ENCODE peak calls at places on chromosomes 1 and 21, in five cellular contexts. S is IMR-90, T is GM12878, R is SK-N-SH, P is K562. I is an unnamed sample.

GRCh38 chr21:15224346-15225086 is 159.7 kb upstream of the NRIP1 start:
- DNase-seq in T (no peak), P (no peak), R (no peak), S (peak; percentile 86), I (peak; percentile 89)

GRCh38 chr1:109923131-109923945 is 12.7 kb downstream of the CSF1 start:
- DNase-seq in R (peak; percentile 52), T (no peak), P (peak; percentile 60), S (no peak), I (no peak)

GRCh38 chr21:43209575-43210453 is 41.0 kb downstream of the CRYAA start:
- DNase-seq in T (no peak), R (peak; percentile 23), P (no peak), S (peak; percentile 81), I (peak; percentile 66)

GRCh38 chr1:209585197-209585596 is 1.7 kb downstream of the CAMK1G start:
- DNase-seq in R (no peak), S (no peak), T (no peak), P (no peak), I (no peak)

GRCh38 chr21:21029159-21029558 is 30.9 kb downstream of the NCAM2 start:
- DNase-seq in S (no peak), T (no peak), P (no peak), R (no peak), I (no peak)

GRCh38 chr1:9717193-9718005 is 65.9 kb downstream of the PIK3CD start:
- DNase-seq in S (no peak), P (peak; percentile 89), T (peak; percentile 39), R (peak; percentile 65), I (no peak)

GRCh38 chr1:102863704-102864103 is 244.6 kb downstream of the COL11A1 start:
- DNase-seq in P (no peak), S (no peak), T (no peak), R (peak; percentile 14), I (no peak)

GRCh38 chr1:56436912-56437403 is 142.4 kb downstream of the PLPP3 start:
- DNase-seq in P (no peak), T (no peak), S (no peak), R (no peak), I (no peak)

GRCh38 chr1:41400235-41400634 is 39.0 kb downstream of the FOXO6 start:
- DNase-seq in P (no peak), R (no peak), T (no peak), S (no peak), I (no peak)

GRCh38 chr21:38696617-38697016 is 109.1 kb upstream of the ETS2 start:
- DNase-seq in P (no peak), T (no peak), R (no peak), S (no peak), I (no peak)

GRCh38 chr1:160129046-160129445 is 13.5 kb downstream of the ATP1A2 start:
- DNase-seq in S (peak; percentile 38), P (no peak), T (no peak), R (no peak), I (no peak)

GRCh38 chr1:87224209-87224608 is 104.5 kb upstream of the LMO4 start:
- DNase-seq in R (no peak), P (no peak), T (no peak), S (peak; percentile 100), I (peak; percentile 3)

GRCh38 chr1:17763995-17764394 is 8.9 kb downstream of the ACTL8 start:
- DNase-seq in P (no peak), R (no peak), S (no peak), T (no peak), I (no peak)
- TF ChIP-seq RCOR1 in P (no peak), R (no peak), S (no peak), T (no peak), I (no peak)

GRCh38 chr1:176919386-176920378 is 244.8 kb downstream of the ASTN1 start:
- DNase-seq in P (no peak), T (no peak), S (no peak), R (no peak), I (no peak)
- TF ChIP-seq RCOR1 in P (no peak), T (no peak), S (no peak), R (no peak), I (no peak)

DNA sequence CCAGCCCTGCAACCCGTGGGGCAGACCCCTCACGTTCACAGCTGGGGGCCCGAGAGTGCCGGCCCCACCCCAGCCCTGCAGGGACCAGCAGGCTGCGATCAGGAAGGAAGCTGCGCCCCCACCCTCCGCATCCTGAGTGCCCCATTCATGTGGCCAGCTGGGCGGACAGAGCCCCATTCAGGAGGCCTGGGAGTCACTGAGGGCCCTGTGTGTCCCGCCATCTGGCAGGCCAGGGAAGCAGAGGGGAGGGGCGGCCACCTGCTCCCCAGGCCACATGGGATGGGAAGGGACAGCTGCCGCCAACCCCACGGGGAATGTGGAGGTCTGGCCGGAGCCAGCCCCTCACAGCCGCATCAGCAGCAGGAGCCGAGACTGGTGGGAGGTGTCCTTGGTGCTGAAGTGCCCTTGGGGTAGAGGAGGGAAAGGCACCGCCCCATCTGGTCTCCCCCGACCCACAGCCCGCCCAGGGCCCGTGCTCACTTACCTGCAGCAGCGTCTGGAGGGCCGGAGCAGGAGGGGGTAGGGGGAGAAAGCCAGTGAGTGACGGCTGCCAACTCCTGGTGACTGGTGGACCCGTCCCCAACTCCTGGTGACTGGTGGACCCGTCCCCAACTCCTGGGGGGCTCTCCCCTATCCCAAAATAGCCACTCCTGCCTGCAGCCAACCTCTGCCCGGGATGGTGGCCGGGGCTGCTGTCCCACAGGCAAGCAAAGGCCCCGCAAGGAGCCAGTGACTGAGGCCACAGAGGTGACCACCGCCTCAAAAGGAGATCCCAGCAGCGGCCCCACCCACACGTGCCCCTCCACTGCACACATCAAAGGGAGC is 8.7 kb downstream of the ACAP3 start:
- DNase-seq in S (no peak), P (no peak), T (no peak), R (peak; percentile 65), I (no peak)
- TF ChIP-seq RCOR1 in S (no peak), P (no peak), T (no peak), R (no peak), I (no peak)

GRCh38 chr1:162942903-162943567 is 82.1 kb upstream of the CCDC190 start:
- DNase-seq in S (peak; percentile 44), T (no peak), R (no peak), P (no peak), I (no peak)
- TF ChIP-seq RCOR1 in S (no peak), T (no peak), R (no peak), P (no peak), I (no peak)

GRCh38 chr1:113677250-113678158 is 81.8 kb downstream of the PHTF1 start:
- DNase-seq in R (peak; percentile 74), T (no peak), P (peak; percentile 80), S (peak; percentile 63), I (peak; percentile 49)
- TF ChIP-seq RCOR1 in R (no peak), T (no peak), P (peak; percentile 43), S (no peak), I (no peak)

GRCh38 chr1:247172956-247173355 is 1.1 kb upstream of the ZNF124 start:
- DNase-seq in R (no peak), S (no peak), T (peak; percentile 19), P (no peak), I (no peak)

GRCh38 chr1:247173431-247173830 is 1.6 kb upstream of the ZNF124 start:
- DNase-seq in T (no peak), P (no peak), S (no peak), R (no peak), I (no peak)

GRCh38 chr1:247177755-247178154 is 5.9 kb upstream of the ZNF124 start:
- DNase-seq in R (no peak), T (no peak), S (no peak), P (no peak), I (no peak)

GRCh38 chr1:247180581-247180980 is 8.8 kb upstream of the ZNF124 start:
- DNase-seq in R (no peak), P (no peak), T (no peak), S (no peak), I (no peak)

GRCh38 chr1:247175458-247175857 is 3.6 kb upstream of the ZNF124 start:
- DNase-seq in T (no peak), R (no peak), P (no peak), S (no peak), I (no peak)
- TF ChIP-seq RCOR1 in T (no peak), R (no peak), P (no peak), S (no peak), I (no peak)